ENCODE peak calls at places on chromosomes 5 and 9, in four cellular contexts. C is activated naive CD8-positive, alpha-beta T cell treated with anti-CD3 and anti-CD28 coated beads, Interleukin-2, amount 50 U/mL, for 24 hours; K is activated T-helper 1 cell treated with anti-CD3 and anti-CD28 coated beads, Interleukin-2, amount 50 U/mL, for 16 hours; G is OCI-LY7. Q is an unnamed sample.

GRCh38 chr5:61245486-61245885 is 83.2 kb upstream of the SMIM15 start:
- DNase-seq in C (no peak), K (no peak), G (no peak), Q (no peak)

GRCh38 chr5:18900644-18901043 is 1087.4 kb downstream of the CDH18 start:
- DNase-seq in C (no peak), K (no peak), G (no peak), Q (no peak)

GRCh38 chr9:21252727-21253547 is 13.1 kb upstream of the IFNA14 start:
- DNase-seq in K (no peak), C (no peak), G (peak), Q (no peak)

GRCh38 chr9:14089051-14089798 is 224.7 kb downstream of the NFIB start:
- DNase-seq in C (no peak), G (no peak), K (no peak), Q (no peak)

GRCh38 chr5:141760193-141760592 is 78.2 kb upstream of the ARAP3 start:
- DNase-seq in K (no peak), C (no peak), G (peak), Q (no peak)

GRCh38 chr9:20549053-20549452 is 73.2 kb downstream of the MLLT3 start:
- DNase-seq in C (no peak), G (no peak), K (no peak), Q (no peak)

GRCh38 chr5:81097733-81098132 is 135.4 kb upstream of the CKMT2 start:
- DNase-seq in C (no peak), G (no peak), K (no peak), Q (no peak)

GRCh38 chr9:117160254-117160653 is 254.6 kb downstream of the ASTN2 start:
- DNase-seq in C (no peak), G (peak), K (no peak), Q (no peak)

GRCh38 chr9:71620806-71621205 is 147.5 kb downstream of the CEMIP2 start:
- DNase-seq in G (no peak), K (no peak), C (no peak), Q (no peak)

GRCh38 chr9:110303136-110303535 is 34.5 kb downstream of the TXNDC8 start:
- DNase-seq in C (no peak), K (no peak), G (no peak), Q (no peak)

GRCh38 chr5:135721548-135722090 is 112.8 kb upstream of the SLC25A48 start:
- DNase-seq in G (no peak), C (no peak), K (no peak), Q (no peak)

GRCh38 chr9:138115506-138115905 is 237.9 kb downstream of the CACNA1B start:
- DNase-seq in K (no peak), C (no peak), G (no peak), Q (no peak)

GRCh38 chr5:8216921-8217320 is 348.0 kb downstream of the MTRR start:
- DNase-seq in K (no peak), C (no peak), G (no peak), Q (no peak)

GRCh38 chr5:36787365-36787764 is 89.2 kb upstream of the NIPBL start:
- DNase-seq in C (no peak), G (no peak), K (no peak), Q (no peak)

GRCh38 chr9:35962126-35962906 is 4.4 kb upstream of the OR2S2 start:
- DNase-seq in K (no peak), C (no peak), G (no peak), Q (no peak)

GRCh38 chr5:42600441-42600840 is 156.2 kb upstream of the CCDC152 start:
- DNase-seq in K (no peak), C (no peak), G (no peak), Q (no peak)

GRCh38 chr5:161548472-161549094 is 2.1 kb upstream of the GABRB2 start:
- DNase-seq in G (peak), K (no peak), C (no peak), Q (no peak)

GRCh38 chr9:135050072-135050990 is 37.1 kb upstream of the OLFM1 start:
- DNase-seq in G (no peak), K (no peak), C (no peak), Q (no peak)

GRCh38 chr9:93309889-93310425 is 126.0 kb downstream of the WNK2 start:
- DNase-seq in G (no peak), C (no peak), K (no peak), Q (no peak)

GRCh38 chr5:3512291-3512690 is 83.3 kb upstream of the IRX1 start:
- DNase-seq in C (no peak), K (no peak), G (no peak), Q (no peak)

Q was measured in naive thymus-derived CD8-positive, alpha-beta T cell.